ENCODE peak calls at places on chromosomes 12 and 14, in four cellular contexts. One of them, this sample, is unnamed. For H3K4me1 and H3K36me3, the result is how much of the 10 kb centered on the place peaks cover.

GRCh38 chr14:39426605-39427004 is 5.6 kb downstream of the FBXO33 start:
- DNase-seq in heart left ventricle: no peak
- DNase-seq in IMR-90: peak
- DNase-seq in psoas muscle: no peak
- DNase-seq in this sample: no peak

GRCh38 chr14:102545461-102546265 is 36.1 kb upstream of the ANKRD9 start:
- DNase-seq in heart left ventricle: no peak
- DNase-seq in IMR-90: peak
- DNase-seq in psoas muscle: no peak
- DNase-seq in this sample: no peak

GRCh38 chr12:80282761-80283160 is 161.3 kb upstream of the PTPRQ start:
- DNase-seq in heart left ventricle: no peak
- DNase-seq in IMR-90: peak
- DNase-seq in psoas muscle: no peak
- DNase-seq in this sample: no peak

GRCh38 chr12:47978598-47978873 is 15.1 kb downstream of the TMEM106C start:
- DNase-seq in heart left ventricle: no peak
- DNase-seq in IMR-90: no peak
- DNase-seq in psoas muscle: no peak
- DNase-seq in this sample: no peak

GRCh38 chr12:47651368-47652254 is 54.2 kb downstream of the RPAP3 start:
- DNase-seq in heart left ventricle: peak
- DNase-seq in IMR-90: peak
- DNase-seq in psoas muscle: peak
- DNase-seq in this sample: peak

GRCh38 chr12:131455581-131456110 is 255.2 kb upstream of the SFSWAP start:
- DNase-seq in heart left ventricle: no peak
- DNase-seq in IMR-90: no peak
- DNase-seq in psoas muscle: no peak
- DNase-seq in this sample: no peak

GRCh38 chr14:94395900-94396574 is 7.6 kb upstream of the SERPINA1 start:
- DNase-seq in heart left ventricle: no peak
- DNase-seq in IMR-90: no peak
- DNase-seq in psoas muscle: no peak
- DNase-seq in this sample: no peak

GRCh38 chr12:43912851-43913250 is 77.0 kb downstream of the TMEM117 start:
- DNase-seq in heart left ventricle: no peak
- DNase-seq in IMR-90: no peak
- DNase-seq in psoas muscle: no peak
- DNase-seq in this sample: no peak

GRCh38 chr12:26749781-26750180 is 83.2 kb downstream of the ITPR2 start:
- DNase-seq in heart left ventricle: no peak
- DNase-seq in IMR-90: no peak
- DNase-seq in psoas muscle: no peak
- DNase-seq in this sample: no peak

GRCh38 chr14:53055003-53055402 is 98.1 kb downstream of the DDHD1 start:
- DNase-seq in heart left ventricle: no peak
- DNase-seq in IMR-90: peak
- DNase-seq in psoas muscle: no peak
- DNase-seq in this sample: no peak

GRCh38 chr14:56297449-56297848 is 179.2 kb downstream of the PELI2 start:
- DNase-seq in heart left ventricle: no peak
- DNase-seq in IMR-90: no peak
- DNase-seq in psoas muscle: no peak
- DNase-seq in this sample: no peak

GRCh38 chr12:6722863-6723262 is 983 bp upstream of the COPS7A start:
- DNase-seq in heart left ventricle: no peak
- DNase-seq in IMR-90: no peak
- DNase-seq in psoas muscle: no peak
- DNase-seq in this sample: no peak

GRCh38 chr14:81427348-81428058 is 27.4 kb upstream of the STON2 start:
- DNase-seq in heart left ventricle: peak
- DNase-seq in IMR-90: no peak
- DNase-seq in psoas muscle: peak
- DNase-seq in this sample: no peak

GRCh38 chr14:21860172-21860571 is 186.6 kb upstream of the OR4E1 start:
- DNase-seq in heart left ventricle: no peak
- DNase-seq in IMR-90: no peak
- DNase-seq in psoas muscle: no peak
- DNase-seq in this sample: no peak

GRCh38 chr12:101407054-101407437 is 526 bp downstream of the ARL1 start:
- DNase-seq in heart left ventricle: no peak
- DNase-seq in IMR-90: no peak
- DNase-seq in psoas muscle: peak
- DNase-seq in this sample: no peak

GRCh38 chr12:124928912-124929530 is 14.6 kb upstream of the UBC start:
- DNase-seq in heart left ventricle: no peak
- DNase-seq in IMR-90: no peak
- DNase-seq in psoas muscle: no peak
- DNase-seq in this sample: no peak

GRCh38 chr14:85599939-85600338 is 70.0 kb downstream of the FLRT2 start:
- DNase-seq in heart left ventricle: no peak
- DNase-seq in IMR-90: peak
- DNase-seq in psoas muscle: no peak
- DNase-seq in this sample: no peak

GRCh38 chr14:50778757-50779483 is 52.0 kb downstream of the NIN start:
- DNase-seq in heart left ventricle: no peak
- DNase-seq in IMR-90: peak
- DNase-seq in psoas muscle: no peak
- DNase-seq in this sample: no peak

GRCh38 chr14:85317491-85318021 is 212.4 kb upstream of the FLRT2 start:
- DNase-seq in heart left ventricle: no peak
- DNase-seq in IMR-90: peak
- DNase-seq in psoas muscle: no peak
- DNase-seq in this sample: no peak

GRCh38 chr12:111546758-111547383 is 52.2 kb downstream of the ATXN2 start:
- DNase-seq in heart left ventricle: no peak
- DNase-seq in IMR-90: peak
- DNase-seq in psoas muscle: no peak
- DNase-seq in this sample: no peak

GRCh38 chr14:86912689-86913088 is 1080.3 kb downstream of the GALC start:
- DNase-seq in heart left ventricle: no peak
- DNase-seq in IMR-90: peak
- DNase-seq in psoas muscle: no peak
- DNase-seq in this sample: no peak

GRCh38 chr12:47340391-47341015 is 260.7 kb upstream of the AMIGO2 start:
- DNase-seq in heart left ventricle: no peak
- DNase-seq in IMR-90: no peak
- DNase-seq in psoas muscle: no peak
- DNase-seq in this sample: no peak

GRCh38 chr12:14785568-14785967 is 17.7 kb downstream of the WBP11 start:
- DNase-seq in heart left ventricle: no peak
- DNase-seq in IMR-90: no peak
- DNase-seq in psoas muscle: no peak
- DNase-seq in this sample: no peak

GRCh38 chr14:51430600-51430999 is 190.6 kb downstream of the TMX1 start:
- DNase-seq in heart left ventricle: no peak
- DNase-seq in IMR-90: no peak
- DNase-seq in psoas muscle: no peak
- DNase-seq in this sample: no peak

GRCh38 chr12:43795716-43796282 is 10.3 kb downstream of the TWF1 start:
- DNase-seq in heart left ventricle: no peak
- DNase-seq in IMR-90: peak
- DNase-seq in psoas muscle: no peak
- DNase-seq in this sample: no peak

DNA sequence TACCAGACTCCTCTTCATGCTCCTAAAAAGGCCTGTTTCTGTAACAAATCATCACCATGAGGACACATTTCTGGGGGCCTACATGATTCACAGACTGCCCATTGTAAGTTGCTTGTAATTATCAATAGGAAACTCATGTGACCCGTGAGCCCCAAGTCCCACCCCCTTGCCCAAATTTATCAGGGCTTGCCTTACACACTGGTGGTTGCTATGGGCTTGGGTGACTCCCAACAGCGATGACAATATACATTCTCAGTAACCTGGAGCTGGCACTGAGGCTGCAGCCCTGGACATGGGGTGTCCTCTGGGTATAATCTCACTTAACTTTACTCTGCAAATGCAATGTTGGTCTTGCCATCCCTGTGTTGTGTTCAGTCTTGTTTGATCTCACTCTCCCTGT is 149.2 kb downstream of the NRXN3 start:
- DNase-seq in heart left ventricle: no peak
- DNase-seq in IMR-90: no peak
- DNase-seq in psoas muscle: no peak
- DNase-seq in this sample: no peak
- H3K4me1 ChIP-seq in heart left ventricle: under half
- H3K4me1 ChIP-seq in IMR-90: under half
- H3K4me1 ChIP-seq in psoas muscle: under half
- H3K4me1 ChIP-seq in this sample: under half

DNA sequence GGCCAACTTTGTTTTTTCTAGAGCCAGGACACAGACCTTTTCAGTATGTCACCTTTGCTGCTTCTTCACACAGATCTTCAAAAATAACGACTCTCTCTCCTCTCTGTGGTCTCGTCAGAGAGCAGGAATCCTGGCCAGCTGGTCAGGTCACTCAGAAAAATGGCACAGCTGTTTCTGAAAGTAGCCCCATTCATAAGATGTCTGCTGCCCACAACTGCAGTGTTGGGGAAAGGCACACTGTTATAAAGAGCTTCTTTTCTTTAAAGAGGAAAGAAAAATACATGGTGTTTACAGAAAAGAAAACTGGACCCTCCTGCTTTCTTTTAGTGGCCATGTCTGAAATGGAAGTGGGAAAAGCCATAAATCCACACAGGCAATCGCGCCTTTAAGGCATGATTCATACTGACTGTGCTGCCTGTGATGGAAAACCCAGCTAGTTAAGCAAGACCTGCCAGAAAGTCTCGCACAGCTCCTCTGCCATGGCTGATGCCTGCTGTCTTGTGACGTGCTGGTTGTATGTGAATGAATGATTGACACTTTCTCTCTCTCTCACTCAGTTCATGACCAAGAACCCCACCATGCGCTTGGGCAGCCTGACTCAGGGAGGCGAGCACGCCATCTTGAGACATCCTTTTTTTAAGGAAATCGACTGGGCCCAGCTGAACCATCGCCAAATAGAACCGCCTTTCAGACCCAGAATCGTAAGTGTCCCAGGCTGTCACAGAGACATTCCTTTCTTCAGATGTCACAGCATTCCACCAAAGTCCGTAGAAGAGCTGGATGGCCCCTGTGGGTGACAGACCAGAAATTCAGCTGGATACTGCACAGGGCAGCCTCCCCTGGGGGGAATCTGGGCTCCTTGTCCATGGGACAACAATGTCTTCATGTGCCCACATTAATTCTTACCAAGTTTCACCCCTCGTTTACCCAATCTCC is 147.9 kb upstream of the HIF1A start:
- DNase-seq in heart left ventricle: no peak
- DNase-seq in IMR-90: peak
- DNase-seq in psoas muscle: no peak
- DNase-seq in this sample: no peak
- H3K27ac ChIP-seq in heart left ventricle: no peak
- H3K27ac ChIP-seq in IMR-90: peak
- H3K27ac ChIP-seq in psoas muscle: peak
- H3K27ac ChIP-seq in this sample: no peak

DNA sequence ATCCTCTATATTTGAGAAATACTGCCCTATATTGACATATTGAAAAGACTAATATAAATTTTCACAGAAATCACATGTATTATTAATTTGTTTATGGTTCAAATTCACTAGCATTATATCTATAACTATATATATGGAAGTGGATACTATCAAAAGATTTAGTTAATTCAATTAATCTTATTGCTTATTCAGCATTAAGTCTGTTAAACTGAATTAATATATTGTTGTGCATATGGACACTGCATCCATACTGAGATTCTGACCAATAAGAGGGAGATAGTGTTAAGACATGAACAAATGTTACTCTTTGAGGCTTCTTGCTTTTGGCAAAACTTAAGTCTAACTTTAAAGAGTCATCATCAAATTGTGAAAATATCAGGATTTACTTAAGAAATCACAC is 52.0 kb upstream of the C12orf50 start:
- DNase-seq in heart left ventricle: no peak
- DNase-seq in IMR-90: no peak
- DNase-seq in psoas muscle: no peak
- DNase-seq in this sample: no peak
- H3K36me3 ChIP-seq in heart left ventricle: under half
- H3K36me3 ChIP-seq in IMR-90: under half
- H3K36me3 ChIP-seq in psoas muscle: under half
- H3K36me3 ChIP-seq in this sample: under half

GRCh38 chr12:104463371-104463770 is 6.6 kb downstream of the CHST11 start:
- DNase-seq in heart left ventricle: no peak
- DNase-seq in IMR-90: no peak
- DNase-seq in psoas muscle: no peak
- DNase-seq in this sample: no peak
- H3K4me1 ChIP-seq in heart left ventricle: under half
- H3K4me1 ChIP-seq in IMR-90: under half
- H3K4me1 ChIP-seq in psoas muscle: under half
- H3K4me1 ChIP-seq in this sample: under half

This sample was measured in pancreas.